ENCODE peak calls at places on chromosomes 16 and 17, in eight cellular contexts. One of them, this sample, is unnamed.

GRCh38 chr16:25060920-25061319 is 45.8 kb upstream of the ARHGAP17 start:
- DNase-seq in Right ventricle myocardium superior: no peak
- DNase-seq in cardiac fibroblast: peak
- DNase-seq in frontal cortex: no peak
- DNase-seq in stimulated activated CD4-positive, alpha-beta T cell treated with anti-CD3 and anti-CD28 coated beads, Interleukin-4, amount 100 ng/mL, for 1 hour: no peak
- DNase-seq in posterior cingulate gyrus: no peak
- DNase-seq in A172: no peak
- DNase-seq in NCI-H1092: no peak
- DNase-seq in this sample: no peak

GRCh38 chr17:77708936-77709335 is 249.6 kb upstream of the TNRC6C start:
- DNase-seq in NCI-H1092: no peak
- DNase-seq in posterior cingulate gyrus: no peak
- DNase-seq in cardiac fibroblast: no peak
- DNase-seq in A172: no peak
- DNase-seq in Right ventricle myocardium superior: no peak
- DNase-seq in frontal cortex: no peak
- DNase-seq in stimulated activated CD4-positive, alpha-beta T cell treated with anti-CD3 and anti-CD28 coated beads, Interleukin-4, amount 100 ng/mL, for 1 hour: no peak
- DNase-seq in this sample: no peak

GRCh38 chr17:64507418-64507766 is 615 bp downstream of the CEP95 start:
- DNase-seq in posterior cingulate gyrus: no peak
- DNase-seq in frontal cortex: peak
- DNase-seq in Right ventricle myocardium superior: no peak
- DNase-seq in cardiac fibroblast: peak
- DNase-seq in A172: peak
- DNase-seq in stimulated activated CD4-positive, alpha-beta T cell treated with anti-CD3 and anti-CD28 coated beads, Interleukin-4, amount 100 ng/mL, for 1 hour: no peak
- DNase-seq in NCI-H1092: peak
- DNase-seq in this sample: peak

GRCh38 chr17:28737770-28738679 is 5.8 kb upstream of the TRAF4 start:
- DNase-seq in cardiac fibroblast: no peak
- DNase-seq in posterior cingulate gyrus: no peak
- DNase-seq in frontal cortex: no peak
- DNase-seq in Right ventricle myocardium superior: peak
- DNase-seq in stimulated activated CD4-positive, alpha-beta T cell treated with anti-CD3 and anti-CD28 coated beads, Interleukin-4, amount 100 ng/mL, for 1 hour: no peak
- DNase-seq in A172: no peak
- DNase-seq in NCI-H1092: no peak
- DNase-seq in this sample: no peak

GRCh38 chr16:20987049-20987448 is 86.5 kb downstream of the LYRM1 start:
- DNase-seq in Right ventricle myocardium superior: no peak
- DNase-seq in posterior cingulate gyrus: no peak
- DNase-seq in NCI-H1092: no peak
- DNase-seq in A172: no peak
- DNase-seq in frontal cortex: no peak
- DNase-seq in stimulated activated CD4-positive, alpha-beta T cell treated with anti-CD3 and anti-CD28 coated beads, Interleukin-4, amount 100 ng/mL, for 1 hour: no peak
- DNase-seq in cardiac fibroblast: no peak
- DNase-seq in this sample: no peak

GRCh38 chr16:76780556-76780955 is 410.4 kb upstream of the MON1B start:
- DNase-seq in stimulated activated CD4-positive, alpha-beta T cell treated with anti-CD3 and anti-CD28 coated beads, Interleukin-4, amount 100 ng/mL, for 1 hour: no peak
- DNase-seq in NCI-H1092: no peak
- DNase-seq in Right ventricle myocardium superior: no peak
- DNase-seq in posterior cingulate gyrus: no peak
- DNase-seq in A172: no peak
- DNase-seq in frontal cortex: no peak
- DNase-seq in cardiac fibroblast: no peak
- DNase-seq in this sample: no peak

GRCh38 chr16:28064706-28065249 is 1.3 kb upstream of the GSG1L start:
- DNase-seq in Right ventricle myocardium superior: no peak
- DNase-seq in posterior cingulate gyrus: no peak
- DNase-seq in frontal cortex: no peak
- DNase-seq in cardiac fibroblast: no peak
- DNase-seq in NCI-H1092: no peak
- DNase-seq in stimulated activated CD4-positive, alpha-beta T cell treated with anti-CD3 and anti-CD28 coated beads, Interleukin-4, amount 100 ng/mL, for 1 hour: no peak
- DNase-seq in A172: no peak
- DNase-seq in this sample: no peak

GRCh38 chr17:62899349-62899748 is 66.7 kb upstream of the TANC2 start:
- DNase-seq in frontal cortex: no peak
- DNase-seq in cardiac fibroblast: no peak
- DNase-seq in NCI-H1092: no peak
- DNase-seq in posterior cingulate gyrus: no peak
- DNase-seq in A172: no peak
- DNase-seq in Right ventricle myocardium superior: no peak
- DNase-seq in stimulated activated CD4-positive, alpha-beta T cell treated with anti-CD3 and anti-CD28 coated beads, Interleukin-4, amount 100 ng/mL, for 1 hour: no peak
- DNase-seq in this sample: no peak

GRCh38 chr17:47686276-47686635 is 7.7 kb upstream of the TBKBP1 start:
- DNase-seq in NCI-H1092: no peak
- DNase-seq in stimulated activated CD4-positive, alpha-beta T cell treated with anti-CD3 and anti-CD28 coated beads, Interleukin-4, amount 100 ng/mL, for 1 hour: no peak
- DNase-seq in frontal cortex: no peak
- DNase-seq in Right ventricle myocardium superior: no peak
- DNase-seq in posterior cingulate gyrus: no peak
- DNase-seq in A172: no peak
- DNase-seq in cardiac fibroblast: no peak
- DNase-seq in this sample: peak

GRCh38 chr17:5610956-5611355 is 26.6 kb upstream of the NLRP1 start:
- DNase-seq in A172: no peak
- DNase-seq in cardiac fibroblast: no peak
- DNase-seq in frontal cortex: no peak
- DNase-seq in Right ventricle myocardium superior: no peak
- DNase-seq in NCI-H1092: no peak
- DNase-seq in stimulated activated CD4-positive, alpha-beta T cell treated with anti-CD3 and anti-CD28 coated beads, Interleukin-4, amount 100 ng/mL, for 1 hour: no peak
- DNase-seq in posterior cingulate gyrus: no peak
- DNase-seq in this sample: no peak

GRCh38 chr17:43599835-43600234 is 53.7 kb upstream of the ETV4 start:
- DNase-seq in frontal cortex: no peak
- DNase-seq in stimulated activated CD4-positive, alpha-beta T cell treated with anti-CD3 and anti-CD28 coated beads, Interleukin-4, amount 100 ng/mL, for 1 hour: no peak
- DNase-seq in A172: peak
- DNase-seq in posterior cingulate gyrus: no peak
- DNase-seq in Right ventricle myocardium superior: no peak
- DNase-seq in NCI-H1092: no peak
- DNase-seq in cardiac fibroblast: peak
- DNase-seq in this sample: peak

GRCh38 chr16:75250809-75251279 is 580 bp downstream of the BCAR1 start:
- DNase-seq in stimulated activated CD4-positive, alpha-beta T cell treated with anti-CD3 and anti-CD28 coated beads, Interleukin-4, amount 100 ng/mL, for 1 hour: peak
- DNase-seq in A172: no peak
- DNase-seq in posterior cingulate gyrus: no peak
- DNase-seq in NCI-H1092: no peak
- DNase-seq in frontal cortex: peak
- DNase-seq in cardiac fibroblast: no peak
- DNase-seq in Right ventricle myocardium superior: peak
- DNase-seq in this sample: no peak

GRCh38 chr16:63596716-63597115 is 1525.1 kb downstream of the CDH11 start:
- DNase-seq in A172: no peak
- DNase-seq in NCI-H1092: no peak
- DNase-seq in stimulated activated CD4-positive, alpha-beta T cell treated with anti-CD3 and anti-CD28 coated beads, Interleukin-4, amount 100 ng/mL, for 1 hour: no peak
- DNase-seq in posterior cingulate gyrus: no peak
- DNase-seq in frontal cortex: no peak
- DNase-seq in Right ventricle myocardium superior: no peak
- DNase-seq in cardiac fibroblast: no peak
- DNase-seq in this sample: no peak

This sample was measured in NCI-H226.